ENCODE peak calls at places on chromosomes 4 and X, in nine cellular contexts. One of them, this sample, is unnamed.
A peak's percentile ranks its signal among the peaks of the same experiment; 100 is the strongest.

GRCh38 chr4:118931791-118932190 is 43.1 kb downstream of the SYNPO2 start:
- DNase-seq in WTC11: no peak
- DNase-seq in NCI-H2081: no peak
- DNase-seq in KG1: no peak
- DNase-seq in GM13977: no peak
- DNase-seq in LHCN-M2: no peak
- DNase-seq in neural crest cell: no peak
- DNase-seq in right cardiac atrium: no peak
- DNase-seq in midbrain: no peak
- DNase-seq in this sample: no peak

GRCh38 chrX:150607200-150607599 is 38.8 kb downstream of the MTM1 start:
- DNase-seq in WTC11: no peak
- DNase-seq in NCI-H2081: no peak
- DNase-seq in KG1: no peak
- DNase-seq in GM13977: no peak
- DNase-seq in LHCN-M2: no peak
- DNase-seq in neural crest cell: no peak
- DNase-seq in right cardiac atrium: no peak
- DNase-seq in midbrain: no peak
- DNase-seq in this sample: no peak

GRCh38 chr4:80614319-80614718 is 278.8 kb downstream of the CFAP299 start:
- DNase-seq in WTC11: peak; percentile 25
- DNase-seq in NCI-H2081: no peak
- DNase-seq in KG1: no peak
- DNase-seq in GM13977: no peak
- DNase-seq in LHCN-M2: no peak
- DNase-seq in neural crest cell: no peak
- DNase-seq in right cardiac atrium: no peak
- DNase-seq in midbrain: no peak
- DNase-seq in this sample: no peak

GRCh38 chr4:23788460-23788859 is 101.4 kb downstream of the PPARGC1A start:
- DNase-seq in WTC11: no peak
- DNase-seq in NCI-H2081: no peak
- DNase-seq in KG1: no peak
- DNase-seq in GM13977: no peak
- DNase-seq in LHCN-M2: no peak
- DNase-seq in neural crest cell: no peak
- DNase-seq in right cardiac atrium: no peak
- DNase-seq in midbrain: no peak
- DNase-seq in this sample: no peak

GRCh38 chr4:130028552-130028951 is 932.6 kb downstream of the C4orf33 start:
- DNase-seq in WTC11: no peak
- DNase-seq in NCI-H2081: no peak
- DNase-seq in KG1: no peak
- DNase-seq in GM13977: no peak
- DNase-seq in LHCN-M2: no peak
- DNase-seq in neural crest cell: no peak
- DNase-seq in right cardiac atrium: no peak
- DNase-seq in midbrain: peak; percentile 20
- DNase-seq in this sample: no peak

GRCh38 chr4:41509411-41510008 is 28.4 kb upstream of the LIMCH1 start:
- DNase-seq in WTC11: no peak
- DNase-seq in NCI-H2081: no peak
- DNase-seq in KG1: no peak
- DNase-seq in GM13977: no peak
- DNase-seq in LHCN-M2: no peak
- DNase-seq in neural crest cell: no peak
- DNase-seq in right cardiac atrium: peak; percentile 75
- DNase-seq in midbrain: peak; percentile 24
- DNase-seq in this sample: no peak

GRCh38 chrX:7889680-7890079 is 37.5 kb downstream of the PNPLA4 start:
- DNase-seq in WTC11: no peak
- DNase-seq in NCI-H2081: no peak
- DNase-seq in KG1: no peak
- DNase-seq in GM13977: no peak
- DNase-seq in LHCN-M2: no peak
- DNase-seq in neural crest cell: no peak
- DNase-seq in right cardiac atrium: no peak
- DNase-seq in midbrain: no peak
- DNase-seq in this sample: no peak

GRCh38 chr4:24067781-24068193 is 177.9 kb upstream of the PPARGC1A start:
- DNase-seq in WTC11: no peak
- DNase-seq in NCI-H2081: no peak
- DNase-seq in KG1: no peak
- DNase-seq in GM13977: no peak
- DNase-seq in LHCN-M2: peak; percentile 97
- DNase-seq in neural crest cell: no peak
- DNase-seq in right cardiac atrium: peak; percentile 39
- DNase-seq in midbrain: no peak
- DNase-seq in this sample: no peak

GRCh38 chr4:40038972-40039371 is 17.7 kb upstream of the N4BP2 start:
- DNase-seq in WTC11: no peak
- DNase-seq in NCI-H2081: no peak
- DNase-seq in KG1: no peak
- DNase-seq in GM13977: no peak
- DNase-seq in LHCN-M2: peak; percentile 86
- DNase-seq in neural crest cell: no peak
- DNase-seq in right cardiac atrium: no peak
- DNase-seq in midbrain: no peak
- DNase-seq in this sample: no peak

GRCh38 chrX:30170900-30171299 is 44.5 kb upstream of the MAGEB2 start:
- DNase-seq in WTC11: no peak
- DNase-seq in NCI-H2081: no peak
- DNase-seq in KG1: no peak
- DNase-seq in GM13977: no peak
- DNase-seq in LHCN-M2: no peak
- DNase-seq in neural crest cell: no peak
- DNase-seq in right cardiac atrium: no peak
- DNase-seq in midbrain: no peak
- DNase-seq in this sample: no peak

GRCh38 chr4:139234258-139234657 is 45.8 kb downstream of the MGARP start:
- DNase-seq in WTC11: no peak
- DNase-seq in NCI-H2081: no peak
- DNase-seq in KG1: no peak
- DNase-seq in GM13977: no peak
- DNase-seq in LHCN-M2: peak; percentile 36
- DNase-seq in neural crest cell: no peak
- DNase-seq in right cardiac atrium: no peak
- DNase-seq in midbrain: no peak
- DNase-seq in this sample: no peak

GRCh38 chrX:133177202-133177601 is 41.0 kb downstream of the TFDP3 start:
- DNase-seq in WTC11: no peak
- DNase-seq in NCI-H2081: no peak
- DNase-seq in KG1: no peak
- DNase-seq in GM13977: no peak
- DNase-seq in LHCN-M2: no peak
- DNase-seq in neural crest cell: no peak
- DNase-seq in right cardiac atrium: no peak
- DNase-seq in midbrain: no peak
- DNase-seq in this sample: no peak

GRCh38 chr4:140704392-140704955 is 51.7 kb downstream of the TBC1D9 start:
- DNase-seq in WTC11: no peak
- DNase-seq in NCI-H2081: no peak
- DNase-seq in KG1: no peak
- DNase-seq in GM13977: no peak
- DNase-seq in LHCN-M2: no peak
- DNase-seq in neural crest cell: no peak
- DNase-seq in right cardiac atrium: no peak
- DNase-seq in midbrain: no peak
- DNase-seq in this sample: no peak

GRCh38 chr4:28357985-28358384 is 1497.3 kb downstream of the STIM2 start:
- DNase-seq in WTC11: peak; percentile 32
- DNase-seq in NCI-H2081: no peak
- DNase-seq in KG1: no peak
- DNase-seq in GM13977: no peak
- DNase-seq in LHCN-M2: peak; percentile 49
- DNase-seq in neural crest cell: no peak
- DNase-seq in right cardiac atrium: no peak
- DNase-seq in midbrain: peak; percentile 23
- DNase-seq in this sample: no peak

GRCh38 chr4:53127365-53127764 is 238.5 kb downstream of the SCFD2 start:
- DNase-seq in WTC11: no peak
- DNase-seq in NCI-H2081: no peak
- DNase-seq in KG1: no peak
- DNase-seq in GM13977: no peak
- DNase-seq in LHCN-M2: no peak
- DNase-seq in neural crest cell: no peak
- DNase-seq in right cardiac atrium: no peak
- DNase-seq in midbrain: no peak
- DNase-seq in this sample: no peak

GRCh38 chr4:8015512-8015911 is 75.9 kb upstream of the AFAP1 start:
- DNase-seq in WTC11: no peak
- DNase-seq in NCI-H2081: peak; percentile 22
- DNase-seq in KG1: no peak
- DNase-seq in GM13977: no peak
- DNase-seq in LHCN-M2: no peak
- DNase-seq in neural crest cell: no peak
- DNase-seq in right cardiac atrium: peak; percentile 28
- DNase-seq in midbrain: peak; percentile 39
- DNase-seq in this sample: no peak

GRCh38 chrX:54479471-54480122 is 16.4 kb downstream of the FGD1 start:
- DNase-seq in WTC11: peak; percentile 63
- DNase-seq in NCI-H2081: no peak
- DNase-seq in KG1: no peak
- DNase-seq in GM13977: no peak
- DNase-seq in LHCN-M2: no peak
- DNase-seq in neural crest cell: no peak
- DNase-seq in right cardiac atrium: no peak
- DNase-seq in midbrain: no peak
- DNase-seq in this sample: no peak

GRCh38 chr4:89496851-89497250 is 189.3 kb upstream of the GPRIN3 start:
- DNase-seq in WTC11: no peak
- DNase-seq in NCI-H2081: no peak
- DNase-seq in KG1: no peak
- DNase-seq in GM13977: no peak
- DNase-seq in LHCN-M2: peak; percentile 64
- DNase-seq in neural crest cell: no peak
- DNase-seq in right cardiac atrium: no peak
- DNase-seq in midbrain: no peak
- DNase-seq in this sample: no peak

GRCh38 chrX:134538316-134538715 is 78.4 kb downstream of the HPRT1 start:
- DNase-seq in WTC11: no peak
- DNase-seq in NCI-H2081: no peak
- DNase-seq in KG1: no peak
- DNase-seq in GM13977: no peak
- DNase-seq in LHCN-M2: no peak
- DNase-seq in neural crest cell: no peak
- DNase-seq in right cardiac atrium: no peak
- DNase-seq in midbrain: no peak
- DNase-seq in this sample: no peak

GRCh38 chr4:7779194-7779768 is 160.4 kb downstream of the AFAP1 start:
- DNase-seq in WTC11: no peak
- DNase-seq in NCI-H2081: no peak
- DNase-seq in KG1: no peak
- DNase-seq in GM13977: no peak
- DNase-seq in LHCN-M2: no peak
- DNase-seq in neural crest cell: no peak
- DNase-seq in right cardiac atrium: no peak
- DNase-seq in midbrain: no peak
- DNase-seq in this sample: no peak

This sample was measured in GM12864.